ENCODE peak calls at places on chromosome 1, in six cellular contexts. One of them, this sample, is unnamed.

GRCh38 chr1:51290489-51290847 is 39.9 kb downstream of the TTC39A start:
- DNase-seq in left cardiac atrium: no peak
- DNase-seq in HEK293T: no peak
- DNase-seq in cardiac fibroblast: no peak
- DNase-seq in NCI-H1092: no peak
- DNase-seq in ELR: no peak
- DNase-seq in this sample: no peak

GRCh38 chr1:32406629-32407111 is 12.4 kb upstream of the BSDC1 start:
- DNase-seq in HEK293T: no peak
- DNase-seq in cardiac fibroblast: no peak
- DNase-seq in left cardiac atrium: no peak
- DNase-seq in NCI-H1092: no peak
- DNase-seq in ELR: no peak
- DNase-seq in this sample: no peak

GRCh38 chr1:234997201-234998173 is 131.2 kb downstream of the TOMM20 start:
- DNase-seq in cardiac fibroblast: peak
- DNase-seq in HEK293T: no peak
- DNase-seq in ELR: peak
- DNase-seq in left cardiac atrium: peak
- DNase-seq in NCI-H1092: peak
- DNase-seq in this sample: peak

GRCh38 chr1:18461656-18462055 is 19.1 kb upstream of the KLHDC7A start:
- DNase-seq in left cardiac atrium: no peak
- DNase-seq in NCI-H1092: no peak
- DNase-seq in ELR: no peak
- DNase-seq in HEK293T: no peak
- DNase-seq in cardiac fibroblast: no peak
- DNase-seq in this sample: no peak

GRCh38 chr1:41390171-41390570 is 28.9 kb downstream of the FOXO6 start:
- DNase-seq in ELR: no peak
- DNase-seq in HEK293T: no peak
- DNase-seq in cardiac fibroblast: no peak
- DNase-seq in left cardiac atrium: no peak
- DNase-seq in NCI-H1092: peak
- DNase-seq in this sample: no peak

GRCh38 chr1:167375949-167376348 is 142.4 kb downstream of the CD247 start:
- DNase-seq in ELR: no peak
- DNase-seq in HEK293T: no peak
- DNase-seq in cardiac fibroblast: no peak
- DNase-seq in NCI-H1092: no peak
- DNase-seq in left cardiac atrium: no peak
- DNase-seq in this sample: no peak

GRCh38 chr1:158962983-158963382 is 31.6 kb downstream of the PYHIN1 start:
- DNase-seq in left cardiac atrium: no peak
- DNase-seq in ELR: no peak
- DNase-seq in HEK293T: no peak
- DNase-seq in NCI-H1092: no peak
- DNase-seq in cardiac fibroblast: no peak
- DNase-seq in this sample: no peak

GRCh38 chr1:36300526-36300925 is 5.6 kb upstream of the SH3D21 start:
- DNase-seq in left cardiac atrium: no peak
- DNase-seq in HEK293T: no peak
- DNase-seq in cardiac fibroblast: no peak
- DNase-seq in NCI-H1092: no peak
- DNase-seq in ELR: peak
- DNase-seq in this sample: no peak

GRCh38 chr1:235820059-235820458 is 46.6 kb downstream of the LYST start:
- DNase-seq in left cardiac atrium: no peak
- DNase-seq in cardiac fibroblast: no peak
- DNase-seq in HEK293T: no peak
- DNase-seq in NCI-H1092: no peak
- DNase-seq in ELR: no peak
- DNase-seq in this sample: no peak

GRCh38 chr1:13948396-13948795 is 248.4 kb downstream of the PRDM2 start:
- DNase-seq in left cardiac atrium: no peak
- DNase-seq in HEK293T: no peak
- DNase-seq in NCI-H1092: no peak
- DNase-seq in ELR: no peak
- DNase-seq in cardiac fibroblast: no peak
- DNase-seq in this sample: no peak

GRCh38 chr1:27601771-27602509 is 2.0 kb downstream of the AHDC1 start:
- DNase-seq in ELR: peak
- DNase-seq in left cardiac atrium: peak
- DNase-seq in HEK293T: no peak
- DNase-seq in cardiac fibroblast: no peak
- DNase-seq in NCI-H1092: no peak
- DNase-seq in this sample: no peak

GRCh38 chr1:85566890-85567289 is 13.7 kb upstream of the CCN1 start:
- DNase-seq in HEK293T: no peak
- DNase-seq in ELR: no peak
- DNase-seq in left cardiac atrium: no peak
- DNase-seq in NCI-H1092: no peak
- DNase-seq in cardiac fibroblast: no peak
- DNase-seq in this sample: no peak

GRCh38 chr1:185652348-185652747 is 81.8 kb upstream of the HMCN1 start:
- DNase-seq in HEK293T: peak
- DNase-seq in left cardiac atrium: no peak
- DNase-seq in cardiac fibroblast: no peak
- DNase-seq in ELR: peak
- DNase-seq in NCI-H1092: no peak
- DNase-seq in this sample: no peak

GRCh38 chr1:237779356-237779755 is 111.4 kb downstream of the ZP4 start:
- DNase-seq in HEK293T: no peak
- DNase-seq in cardiac fibroblast: no peak
- DNase-seq in ELR: no peak
- DNase-seq in left cardiac atrium: no peak
- DNase-seq in NCI-H1092: no peak
- DNase-seq in this sample: no peak

GRCh38 chr1:44045064-44045463 is 13.8 kb upstream of the SLC6A9 start:
- DNase-seq in ELR: no peak
- DNase-seq in left cardiac atrium: no peak
- DNase-seq in NCI-H1092: no peak
- DNase-seq in cardiac fibroblast: no peak
- DNase-seq in HEK293T: no peak
- DNase-seq in this sample: no peak

GRCh38 chr1:235624751-235625192 is 24.8 kb downstream of the GNG4 start:
- DNase-seq in HEK293T: no peak
- DNase-seq in cardiac fibroblast: peak
- DNase-seq in ELR: no peak
- DNase-seq in NCI-H1092: no peak
- DNase-seq in left cardiac atrium: no peak
- DNase-seq in this sample: no peak

GRCh38 chr1:247111259-247111635 is 7.1 kb upstream of the ZNF669 start:
- DNase-seq in left cardiac atrium: no peak
- DNase-seq in ELR: peak
- DNase-seq in HEK293T: peak
- DNase-seq in cardiac fibroblast: no peak
- DNase-seq in NCI-H1092: no peak
- DNase-seq in this sample: no peak

This sample was measured in stromal cell of bone marrow.